ENCODE peak calls at places on chromosomes 3 and 15, in ten cellular contexts. One of them, this sample, is unnamed. For H3K9me3, the result is how much of the 10 kb centered on the place peaks cover.

GRCh38 chr3:96466441-96466840 is 348.0 kb upstream of the EPHA6 start:
- DNase-seq in ovary: no peak
- DNase-seq in pancreas: no peak
- DNase-seq in adrenal gland: no peak
- DNase-seq in stomach: no peak
- DNase-seq in DND-41: no peak
- DNase-seq in AG04450: no peak
- DNase-seq in psoas muscle: no peak
- DNase-seq in uterus: no peak
- DNase-seq in SK-N-SH: no peak
- DNase-seq in this sample: no peak

GRCh38 chr3:80405618-80406017 is 637.8 kb upstream of the ROBO1 start:
- DNase-seq in ovary: no peak
- DNase-seq in pancreas: no peak
- DNase-seq in adrenal gland: no peak
- DNase-seq in stomach: no peak
- DNase-seq in DND-41: no peak
- DNase-seq in AG04450: no peak
- DNase-seq in psoas muscle: no peak
- DNase-seq in uterus: no peak
- DNase-seq in SK-N-SH: no peak
- DNase-seq in this sample: no peak

GRCh38 chr3:18501679-18502343 is 76.7 kb upstream of the SATB1 start:
- DNase-seq in ovary: no peak
- DNase-seq in pancreas: no peak
- DNase-seq in adrenal gland: no peak
- DNase-seq in stomach: no peak
- DNase-seq in DND-41: no peak
- DNase-seq in AG04450: no peak
- DNase-seq in psoas muscle: no peak
- DNase-seq in uterus: no peak
- DNase-seq in SK-N-SH: no peak
- DNase-seq in this sample: no peak

GRCh38 chr15:69931159-69931558 is 166.6 kb downstream of the TLE3 start:
- DNase-seq in ovary: no peak
- DNase-seq in pancreas: no peak
- DNase-seq in adrenal gland: no peak
- DNase-seq in stomach: no peak
- DNase-seq in DND-41: no peak
- DNase-seq in AG04450: no peak
- DNase-seq in psoas muscle: no peak
- DNase-seq in uterus: no peak
- DNase-seq in SK-N-SH: no peak
- DNase-seq in this sample: no peak

GRCh38 chr15:40130799-40131502 is 22.3 kb upstream of the BMF start:
- DNase-seq in ovary: no peak
- DNase-seq in pancreas: no peak
- DNase-seq in adrenal gland: peak
- DNase-seq in stomach: no peak
- DNase-seq in DND-41: no peak
- DNase-seq in AG04450: no peak
- DNase-seq in psoas muscle: no peak
- DNase-seq in uterus: no peak
- DNase-seq in SK-N-SH: no peak
- DNase-seq in this sample: peak

GRCh38 chr3:176872771-176873209 is 324.5 kb downstream of the TBL1XR1 start:
- DNase-seq in ovary: peak
- DNase-seq in pancreas: peak
- DNase-seq in adrenal gland: peak
- DNase-seq in stomach: peak
- DNase-seq in DND-41: peak
- DNase-seq in AG04450: peak
- DNase-seq in psoas muscle: no peak
- DNase-seq in uterus: no peak
- DNase-seq in SK-N-SH: peak
- DNase-seq in this sample: no peak

GRCh38 chr15:37098468-37099320 is 1.7 kb downstream of the MEIS2 start:
- DNase-seq in ovary: peak
- DNase-seq in pancreas: peak
- DNase-seq in adrenal gland: peak
- DNase-seq in stomach: no peak
- DNase-seq in DND-41: no peak
- DNase-seq in AG04450: no peak
- DNase-seq in psoas muscle: peak
- DNase-seq in uterus: peak
- DNase-seq in SK-N-SH: peak
- DNase-seq in this sample: no peak

GRCh38 chr15:41377978-41378377 is 24.3 kb downstream of the NDUFAF1 start:
- DNase-seq in ovary: no peak
- DNase-seq in pancreas: no peak
- DNase-seq in adrenal gland: no peak
- DNase-seq in stomach: no peak
- DNase-seq in DND-41: no peak
- DNase-seq in AG04450: no peak
- DNase-seq in psoas muscle: no peak
- DNase-seq in uterus: no peak
- DNase-seq in SK-N-SH: no peak
- DNase-seq in this sample: no peak

GRCh38 chr15:65839985-65840384 is 29.3 kb upstream of the RAB11A start:
- DNase-seq in ovary: no peak
- DNase-seq in pancreas: no peak
- DNase-seq in adrenal gland: no peak
- DNase-seq in stomach: no peak
- DNase-seq in DND-41: no peak
- DNase-seq in AG04450: no peak
- DNase-seq in psoas muscle: no peak
- DNase-seq in uterus: no peak
- DNase-seq in SK-N-SH: no peak
- DNase-seq in this sample: no peak

GRCh38 chr3:158768361-158768787 is 33.5 kb upstream of the MFSD1 start:
- DNase-seq in ovary: peak
- DNase-seq in pancreas: peak
- DNase-seq in adrenal gland: peak
- DNase-seq in stomach: peak
- DNase-seq in DND-41: no peak
- DNase-seq in AG04450: peak
- DNase-seq in psoas muscle: peak
- DNase-seq in uterus: peak
- DNase-seq in SK-N-SH: no peak
- DNase-seq in this sample: no peak

DNA sequence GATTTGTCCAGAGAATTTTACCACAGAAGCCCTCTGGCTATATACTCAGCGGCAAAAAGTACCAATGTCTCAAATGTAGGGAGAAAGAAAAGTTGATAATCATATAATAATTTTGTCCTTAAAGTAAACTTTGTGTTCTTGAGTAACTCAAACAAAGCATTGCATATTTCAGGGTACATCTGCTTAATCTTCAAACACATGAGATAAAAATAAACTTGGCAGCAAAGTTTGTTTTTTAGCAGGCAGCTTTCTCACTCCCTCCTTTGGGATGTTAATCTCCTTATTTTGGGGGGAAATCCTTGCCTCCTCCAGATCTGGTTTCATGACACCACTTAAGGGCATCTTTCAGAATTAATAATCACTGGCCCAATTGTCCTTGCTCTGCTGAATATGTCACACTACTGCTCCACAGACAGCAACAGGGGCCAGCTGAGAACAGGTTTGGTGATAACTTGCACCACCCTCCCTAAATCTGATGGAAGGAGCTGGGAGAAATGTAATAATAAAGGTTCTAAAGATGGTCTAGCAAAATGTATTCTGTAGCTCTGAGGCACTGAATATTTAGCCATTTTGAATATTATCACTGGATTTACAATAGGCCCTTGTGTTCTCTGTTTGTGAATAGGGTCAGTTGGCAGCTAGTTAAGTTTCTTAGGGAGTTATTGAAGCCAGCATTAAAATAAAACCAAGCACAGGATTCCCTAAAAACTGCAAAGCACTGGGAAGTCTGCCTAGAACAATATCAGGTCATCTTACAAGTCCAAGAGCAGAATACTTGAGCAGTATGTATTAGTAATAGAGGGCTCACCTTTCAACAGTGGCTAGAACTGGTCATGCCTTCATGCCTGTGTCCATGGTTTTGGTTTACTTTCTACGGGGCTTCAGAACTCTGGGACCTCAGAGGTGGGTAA is 79.2 kb downstream of the EFL1 start:
- DNase-seq in ovary: no peak
- DNase-seq in pancreas: no peak
- DNase-seq in adrenal gland: no peak
- DNase-seq in stomach: no peak
- DNase-seq in DND-41: no peak
- DNase-seq in AG04450: peak
- DNase-seq in psoas muscle: no peak
- DNase-seq in uterus: no peak
- DNase-seq in SK-N-SH: no peak
- DNase-seq in this sample: no peak
- H3K27ac ChIP-seq in ovary: no peak
- H3K27ac ChIP-seq in pancreas: no peak
- H3K27ac ChIP-seq in adrenal gland: no peak
- H3K27ac ChIP-seq in stomach: no peak
- H3K27ac ChIP-seq in DND-41: no peak
- H3K27ac ChIP-seq in AG04450: no peak
- H3K27ac ChIP-seq in psoas muscle: peak
- H3K27ac ChIP-seq in uterus: peak
- H3K27ac ChIP-seq in SK-N-SH: peak
- H3K27ac ChIP-seq in this sample: no peak

DNA sequence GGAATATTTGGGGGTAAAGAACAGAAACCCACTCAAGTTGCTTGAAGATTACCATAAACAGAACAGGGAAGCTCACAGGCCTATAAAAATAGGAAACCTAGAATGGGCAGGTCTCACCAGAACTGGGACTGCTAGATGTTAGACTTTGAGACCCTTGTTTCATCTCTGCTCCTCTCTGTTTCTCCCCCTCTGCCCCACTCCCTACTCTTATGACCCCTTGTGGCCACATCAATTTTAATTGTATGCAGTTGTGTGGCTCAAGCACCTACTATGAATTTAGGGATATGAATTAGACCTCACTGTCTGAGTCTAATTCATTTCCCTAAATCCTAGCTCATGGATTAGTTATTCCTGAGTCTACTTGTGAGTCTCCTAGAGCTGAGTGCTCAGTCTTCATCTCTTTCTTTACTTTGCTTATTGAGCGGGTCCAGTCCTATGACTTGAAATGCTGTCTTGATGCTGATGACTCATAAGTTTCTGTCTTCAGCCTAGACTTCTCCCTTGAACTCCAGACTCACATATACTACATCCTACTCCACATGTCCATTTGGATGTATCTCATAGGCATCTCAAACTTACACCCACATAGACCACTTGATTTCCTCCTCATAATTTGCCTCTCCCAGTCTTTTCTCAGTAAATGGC is 78.7 kb downstream of the ITPR1 start:
- DNase-seq in ovary: no peak
- DNase-seq in pancreas: no peak
- DNase-seq in adrenal gland: no peak
- DNase-seq in stomach: no peak
- DNase-seq in DND-41: no peak
- DNase-seq in AG04450: no peak
- DNase-seq in psoas muscle: no peak
- DNase-seq in uterus: no peak
- DNase-seq in SK-N-SH: no peak
- DNase-seq in this sample: no peak
- TF ChIP-seq CTCF in ovary: no peak
- TF ChIP-seq CTCF in pancreas: no peak
- TF ChIP-seq CTCF in adrenal gland: no peak
- TF ChIP-seq CTCF in stomach: no peak
- TF ChIP-seq CTCF in DND-41: peak
- TF ChIP-seq CTCF in AG04450: no peak
- TF ChIP-seq CTCF in psoas muscle: peak
- TF ChIP-seq CTCF in uterus: no peak
- TF ChIP-seq CTCF in SK-N-SH: peak
- TF ChIP-seq CTCF in this sample: no peak

GRCh38 chr15:62264196-62264595 is 99.1 kb upstream of the C2CD4B start:
- DNase-seq in ovary: no peak
- DNase-seq in pancreas: no peak
- DNase-seq in adrenal gland: no peak
- DNase-seq in stomach: no peak
- DNase-seq in DND-41: no peak
- DNase-seq in AG04450: no peak
- DNase-seq in psoas muscle: no peak
- DNase-seq in uterus: no peak
- DNase-seq in SK-N-SH: no peak
- DNase-seq in this sample: no peak
- H3K9me3 ChIP-seq in ovary: under half
- H3K9me3 ChIP-seq in pancreas: under half
- H3K9me3 ChIP-seq in adrenal gland: under half
- H3K9me3 ChIP-seq in stomach: under half
- H3K9me3 ChIP-seq in DND-41: half or more
- H3K9me3 ChIP-seq in AG04450: under half
- H3K9me3 ChIP-seq in psoas muscle: under half
- H3K9me3 ChIP-seq in uterus: under half
- H3K9me3 ChIP-seq in SK-N-SH: under half
- H3K9me3 ChIP-seq in this sample: under half

DNA sequence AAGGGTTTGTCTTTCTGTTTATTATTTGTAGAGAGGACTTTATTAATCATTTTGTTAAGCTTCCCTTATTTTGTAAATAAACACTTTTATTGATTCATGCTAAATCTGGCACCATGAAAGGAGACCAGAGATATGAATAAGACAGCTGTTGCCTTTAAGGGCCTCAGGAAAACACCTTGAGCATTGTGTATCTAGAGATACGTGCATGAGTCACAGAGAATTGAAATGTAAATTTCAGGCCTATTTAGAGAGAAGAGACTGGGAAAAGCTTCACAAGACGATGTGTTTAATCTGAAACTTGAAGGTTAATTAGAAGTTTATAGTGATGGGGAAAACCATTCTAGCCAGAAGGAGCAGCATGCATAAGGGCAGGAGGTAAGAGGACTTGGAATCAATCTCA is 28.6 kb upstream of the UTS2B start:
- DNase-seq in ovary: no peak
- DNase-seq in pancreas: no peak
- DNase-seq in adrenal gland: no peak
- DNase-seq in stomach: no peak
- DNase-seq in DND-41: no peak
- DNase-seq in AG04450: no peak
- DNase-seq in psoas muscle: no peak
- DNase-seq in uterus: no peak
- DNase-seq in SK-N-SH: no peak
- DNase-seq in this sample: no peak
- H3K27ac ChIP-seq in ovary: no peak
- H3K27ac ChIP-seq in pancreas: no peak
- H3K27ac ChIP-seq in adrenal gland: no peak
- H3K27ac ChIP-seq in stomach: no peak
- H3K27ac ChIP-seq in DND-41: no peak
- H3K27ac ChIP-seq in AG04450: no peak
- H3K27ac ChIP-seq in psoas muscle: no peak
- H3K27ac ChIP-seq in uterus: no peak
- H3K27ac ChIP-seq in SK-N-SH: no peak
- H3K27ac ChIP-seq in this sample: no peak

DNA sequence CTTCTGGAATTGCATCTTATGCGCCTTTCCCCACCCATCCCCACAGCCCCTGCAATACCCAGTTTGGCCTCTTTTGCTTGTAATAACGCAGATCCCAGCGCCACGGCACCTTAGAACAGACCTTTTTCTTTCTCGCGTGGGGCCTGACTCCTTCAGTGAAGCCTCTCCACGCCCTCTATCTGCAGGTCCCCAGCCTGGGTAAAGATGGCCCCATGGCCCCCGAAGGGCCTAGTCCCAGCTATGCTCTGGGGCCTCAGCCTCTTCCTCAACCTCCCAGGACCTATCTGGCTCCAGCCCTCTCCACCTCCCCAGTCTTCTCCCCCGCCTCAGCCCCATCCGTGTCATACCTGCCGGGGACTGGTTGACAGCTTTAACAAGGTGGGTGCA is 594 bp downstream of the CRELD1 start:
- DNase-seq in ovary: no peak
- DNase-seq in pancreas: no peak
- DNase-seq in adrenal gland: no peak
- DNase-seq in stomach: no peak
- DNase-seq in DND-41: no peak
- DNase-seq in AG04450: no peak
- DNase-seq in psoas muscle: no peak
- DNase-seq in uterus: no peak
- DNase-seq in SK-N-SH: peak
- DNase-seq in this sample: no peak
- TF ChIP-seq CTCF in ovary: no peak
- TF ChIP-seq CTCF in pancreas: no peak
- TF ChIP-seq CTCF in adrenal gland: peak
- TF ChIP-seq CTCF in stomach: no peak
- TF ChIP-seq CTCF in DND-41: no peak
- TF ChIP-seq CTCF in AG04450: peak
- TF ChIP-seq CTCF in psoas muscle: no peak
- TF ChIP-seq CTCF in uterus: peak
- TF ChIP-seq CTCF in SK-N-SH: peak
- TF ChIP-seq CTCF in this sample: no peak

This sample was measured in ascending aorta.